ENCODE peak calls at places on chromosome 12, in five cellular contexts. M, R, T, G and X are unnamed samples.

GRCh38 chr12:87280356-87280755 is 748.8 kb downstream of the C12orf50 start:
- DNase-seq in M (no peak), R (no peak), T (no peak), G (no peak), X (no peak)

GRCh38 chr12:111033281-111034147 is 113.1 kb upstream of the MYL2 start:
- DNase-seq in M (no peak), R (no peak), T (no peak), G (no peak), X (no peak)

GRCh38 chr12:105911966-105912365 is 226.8 kb downstream of the NUAK1 start:
- DNase-seq in M (peak), R (no peak), T (no peak), G (no peak), X (no peak)

GRCh38 chr12:76037130-76038105 is 5.8 kb upstream of the PHLDA1 start:
- DNase-seq in M (peak), R (no peak), T (no peak), G (no peak), X (peak)

GRCh38 chr12:120620624-120621023 is 19.8 kb upstream of the CABP1 start:
- DNase-seq in M (peak), R (no peak), T (no peak), G (no peak), X (no peak)

GRCh38 chr12:106141003-106141402 is 2.2 kb upstream of the NUAK1 start:
- DNase-seq in M (no peak), R (no peak), T (no peak), G (no peak), X (no peak)

GRCh38 chr12:28024231-28024995 is 51.9 kb upstream of the PTHLH start:
- DNase-seq in M (peak), R (no peak), T (no peak), G (no peak), X (peak)

GRCh38 chr12:105334568-105334967 is 4.1 kb downstream of the C12orf75 start:
- DNase-seq in M (peak), R (no peak), T (no peak), G (no peak), X (peak)

GRCh38 chr12:67794151-67794550 is 145.6 kb downstream of the DYRK2 start:
- DNase-seq in M (no peak), R (no peak), T (no peak), G (no peak), X (peak)

GRCh38 chr12:117015811-117016210 is 83.4 kb downstream of the TESC start:
- DNase-seq in M (no peak), R (no peak), T (no peak), G (no peak), X (no peak)

GRCh38 chr12:2284321-2284813 is 231.6 kb downstream of the CACNA1C start:
- DNase-seq in M (no peak), R (no peak), T (no peak), G (no peak), X (peak)

GRCh38 chr12:50097952-50098351 is 5.9 kb upstream of the GPD1 start:
- DNase-seq in M (no peak), R (no peak), T (no peak), G (no peak), X (no peak)

GRCh38 chr12:68981536-68981935 is 48.6 kb upstream of the CPM start:
- DNase-seq in M (no peak), R (no peak), T (no peak), G (no peak), X (no peak)

GRCh38 chr12:111063296-111064026 is 143.1 kb upstream of the MYL2 start:
- DNase-seq in M (peak), R (peak), T (no peak), G (no peak), X (no peak)

GRCh38 chr12:111366075-111366474 is 2.8 kb downstream of the PHETA1 start:
- DNase-seq in M (no peak), R (no peak), T (no peak), G (no peak), X (no peak)

GRCh38 chr12:121786441-121786825 is 7.1 kb downstream of the RHOF start:
- DNase-seq in M (peak), R (peak), T (peak), G (peak), X (no peak)

GRCh38 chr12:116736962-116737773 is 701 bp downstream of the SPRING1 start:
- DNase-seq in M (no peak), R (no peak), T (no peak), G (no peak), X (no peak)

GRCh38 chr12:113955109-113955970 is 10.8 kb downstream of the RBM19 start:
- DNase-seq in M (peak), R (no peak), T (peak), G (no peak), X (no peak)

GRCh38 chr12:46678441-46678840 is 147.4 kb downstream of the SLC38A4 start:
- DNase-seq in M (peak), R (no peak), T (no peak), G (no peak), X (no peak)

GRCh38 chr12:33825986-33826602 is 196.2 kb upstream of the ALG10 start:
- DNase-seq in M (no peak), R (no peak), T (no peak), G (no peak), X (no peak)

GRCh38 chr12:112839386-112839972 is 47.9 kb downstream of the RPH3A start:
- DNase-seq in M (peak), R (peak), T (no peak), G (no peak), X (peak)

GRCh38 chr12:99911076-99911475 is 73.7 kb downstream of the ANKS1B start:
- DNase-seq in M (peak), R (peak), T (no peak), G (no peak), X (peak)

GRCh38 chr12:6764011-6764828 is 1.9 kb upstream of the PTMS start:
- DNase-seq in M (peak), R (peak), T (peak), G (peak), X (peak)

GRCh38 chr12:116882742-116883141 is 1.5 kb upstream of the HRK start:
- DNase-seq in M (peak), R (no peak), T (no peak), G (no peak), X (no peak)

GRCh38 chr12:19671695-19672094 is 232.4 kb downstream of the AEBP2 start:
- DNase-seq in M (no peak), R (no peak), T (no peak), G (no peak), X (no peak)

GRCh38 chr12:24948816-24949722 is at the start of gene BCAT1:
- DNase-seq in M (no peak), R (peak), T (no peak), G (peak), X (peak)

GRCh38 chr12:52769354-52769753 is 7.8 kb downstream of the KRT76 start:
- DNase-seq in M (peak), R (no peak), T (no peak), G (no peak), X (no peak)

GRCh38 chr12:102054345-102054744 is 7.4 kb downstream of the WASHC3 start:
- DNase-seq in M (no peak), R (no peak), T (no peak), G (no peak), X (no peak)

GRCh38 chr12:102326987-102327386 is 129.4 kb upstream of the PMCH start:
- DNase-seq in M (no peak), R (no peak), T (no peak), G (no peak), X (no peak)

GRCh38 chr12:50764116-50764860 is 387 bp downstream of the ATF1 start:
- DNase-seq in M (no peak), R (no peak), T (no peak), G (peak), X (no peak)

DNA sequence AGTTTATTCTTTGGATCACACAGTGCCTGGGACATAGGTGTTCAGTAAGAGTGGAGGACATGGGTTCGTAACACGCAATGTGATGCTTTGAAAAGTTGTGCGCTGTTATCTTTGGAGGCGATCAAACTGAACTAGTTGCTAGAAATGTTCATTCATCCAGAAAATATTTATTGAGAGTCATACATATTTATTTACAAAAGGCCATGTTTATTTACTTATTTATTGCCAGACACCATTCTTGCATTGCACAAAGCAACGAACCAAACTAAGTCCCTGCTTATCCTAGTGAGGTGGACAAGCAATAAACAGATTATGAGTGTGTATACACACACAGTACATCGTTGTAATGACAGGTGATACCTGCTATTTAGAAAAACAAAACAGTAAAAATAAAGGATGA is 12.6 kb downstream of the BHLHE41 start:
- DNase-seq in M (no peak), R (no peak), T (no peak), G (no peak), X (no peak)
- H3K4me3 ChIP-seq in M (peak), R (no peak), T (no peak), G (no peak), X (no peak)

GRCh38 chr12:12714276-12715001 is 2.7 kb upstream of the CDKN1B start:
- DNase-seq in M (peak), R (no peak), T (no peak), G (no peak), X (no peak)
- TF ChIP-seq CTCF in M (peak), R (no peak), T (peak), G (peak), X (no peak)

GRCh38 chr12:85280138-85280983 is at the start of gene ALX1:
- DNase-seq in M (no peak), R (no peak), T (no peak), G (no peak), X (no peak)
- H3K4me3 ChIP-seq in M (no peak), R (peak), T (no peak), G (peak), X (peak)

GRCh38 chr12:3882896-3883564 is 9.8 kb upstream of the PARP11 start:
- DNase-seq in M (peak), R (no peak), T (peak), G (no peak), X (no peak)
- TF ChIP-seq CTCF in M (peak), R (peak), T (peak), G (no peak), X (peak)

GRCh38 chr12:8699714-8700113 is 1.9 kb downstream of the RIMKLB start:
- DNase-seq in M (no peak), R (no peak), T (no peak), G (no peak), X (no peak)
- H3K4me3 ChIP-seq in M (no peak), R (no peak), T (no peak), G (peak), X (no peak)

DNA sequence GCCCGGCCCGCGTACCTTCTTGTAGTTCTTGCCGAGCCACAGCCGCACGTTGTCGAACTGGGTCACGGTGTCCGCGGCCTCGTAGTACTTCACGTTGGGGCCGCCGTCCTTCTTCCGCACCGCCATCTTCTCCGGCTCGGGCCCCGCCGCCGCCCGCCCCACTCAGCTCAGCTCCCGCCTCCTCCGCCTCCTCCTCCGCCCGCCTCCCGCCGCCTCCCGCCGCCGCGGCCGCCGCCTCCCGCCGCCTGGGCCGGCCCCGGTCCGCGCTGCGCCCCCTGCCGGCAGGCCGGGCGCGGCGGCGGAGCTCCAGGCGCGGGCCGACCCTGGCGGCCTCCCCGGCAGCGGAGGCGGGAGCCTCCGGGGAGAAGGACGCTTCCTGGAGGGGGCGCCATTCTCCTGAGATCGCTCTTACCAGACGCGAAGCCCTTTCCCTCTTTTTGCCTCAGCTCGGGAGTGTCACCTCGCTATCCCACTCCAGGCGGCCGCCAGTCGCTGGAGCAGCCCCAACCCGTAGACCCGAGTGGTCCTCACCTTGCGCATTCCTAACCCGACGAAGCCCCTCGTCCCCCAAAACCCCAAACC is at the start of gene SMARCC2:
- DNase-seq in M (peak), R (peak), T (peak), G (peak), X (no peak)
- TF ChIP-seq CTCF in M (peak), R (peak), T (peak), G (peak), X (peak)

GRCh38 chr12:44873898-44874297 is 2.2 kb downstream of the NELL2 start:
- DNase-seq in M (peak), R (no peak), T (peak), G (no peak), X (no peak)

GRCh38 chr12:44875417-44875953 is 630 bp downstream of the NELL2 start:
- DNase-seq in M (no peak), R (no peak), T (no peak), G (no peak), X (no peak)

GRCh38 chr12:44876554-44877275 is 600 bp upstream of the NELL2 start:
- DNase-seq in M (peak), R (no peak), T (no peak), G (peak), X (no peak)

GRCh38 chr12:44875954-44876553 is at the start of gene NELL2:
- DNase-seq in M (peak), R (no peak), T (no peak), G (peak), X (no peak)

DNA sequence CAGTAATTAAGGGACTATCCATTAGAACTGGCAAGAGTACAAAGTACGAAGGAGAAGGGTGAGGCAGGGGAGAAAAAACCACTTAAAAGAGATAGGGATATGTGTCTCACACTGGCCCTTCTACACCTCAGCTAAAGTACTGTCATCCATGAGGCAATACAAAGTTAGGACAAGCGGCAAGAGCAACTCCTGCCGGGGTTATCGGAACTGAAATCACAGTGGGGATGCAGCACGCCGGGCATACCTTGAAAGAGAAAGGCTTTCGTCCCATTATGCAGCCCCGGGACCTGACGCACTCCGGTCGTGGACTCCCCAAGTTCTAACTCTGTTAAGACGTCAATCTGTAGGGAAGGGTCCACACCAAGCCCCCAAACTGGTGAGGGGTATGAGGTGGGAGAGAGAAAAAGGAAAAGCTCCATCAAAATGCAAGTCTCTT is 1.1 kb downstream of the NELL2 start:
- DNase-seq in M (no peak), R (no peak), T (no peak), G (no peak), X (no peak)
- H3K4me3 ChIP-seq in M (peak), R (peak), T (no peak), G (peak), X (no peak)

GRCh38 chr12:12983420-12984035 is 16.5 kb downstream of the HEBP1 start:
- DNase-seq in M (peak), R (no peak), T (peak), G (no peak), X (no peak)
- TF ChIP-seq CTCF in M (peak), R (peak), T (peak), G (peak), X (peak)